ENCODE peak calls at places on chromosomes 1 and 21, in nine cellular contexts. A, F, M, C, S, Z, H, J and U are unnamed samples.

GRCh38 chr1:96538001-96538649 is 183.5 kb upstream of the PTBP2 start:
- DNase-seq in S (peak), A (peak), C (no peak), F (no peak), J (peak), H (no peak), Z (no peak), M (no peak), U (no peak)

GRCh38 chr1:236066828-236067386 is 2.0 kb upstream of the NID1 start:
- DNase-seq in Z (no peak), S (no peak), C (no peak), F (peak), H (no peak), A (peak), M (peak), J (no peak), U (no peak)

GRCh38 chr1:97806996-97807395 is 113.8 kb downstream of the DPYD start:
- DNase-seq in J (no peak), S (no peak), C (no peak), M (no peak), F (no peak), Z (peak), A (no peak), H (no peak), U (no peak)

GRCh38 chr1:232678185-232678886 is 48.4 kb upstream of the SIPA1L2 start:
- DNase-seq in S (no peak), F (no peak), J (no peak), C (peak), A (no peak), Z (no peak), H (no peak), M (no peak), U (no peak)

GRCh38 chr1:248807067-248807737 is 18.5 kb downstream of the SH3BP5L start:
- DNase-seq in S (no peak), F (no peak), Z (no peak), A (no peak), H (no peak), M (peak), C (peak), J (peak), U (no peak)

GRCh38 chr1:210464519-210465039 is 135.9 kb downstream of the HHAT start:
- DNase-seq in Z (peak), C (peak), J (no peak), S (no peak), M (no peak), H (no peak), F (no peak), A (no peak), U (no peak)

GRCh38 chr21:42209801-42210479 is 9.0 kb upstream of the ABCG1 start:
- DNase-seq in F (no peak), J (no peak), Z (no peak), H (no peak), C (peak), S (no peak), A (no peak), M (no peak), U (no peak)

GRCh38 chr1:116708255-116708900 is 40.8 kb upstream of the IGSF3 start:
- DNase-seq in J (no peak), A (no peak), Z (no peak), S (no peak), H (no peak), F (no peak), M (no peak), C (no peak), U (no peak)

GRCh38 chr1:54006508-54006907 is 11.5 kb downstream of the LDLRAD1 start:
- DNase-seq in F (no peak), S (no peak), A (no peak), C (no peak), J (no peak), Z (no peak), M (no peak), H (no peak), U (no peak)

GRCh38 chr1:59915516-59915915 is 11.1 kb downstream of the CYP2J2 start:
- DNase-seq in Z (no peak), S (no peak), A (no peak), F (no peak), C (no peak), M (no peak), H (no peak), J (no peak), U (no peak)